ENCODE peak calls at places on chromosomes 16 and 17, in six cellular contexts. One of them, this sample, is unnamed.

GRCh38 chr16:55418586-55418985 is 60.4 kb upstream of the MMP2 start:
- DNase-seq in GM12891: no peak
- DNase-seq in H1: no peak
- DNase-seq in GM12878: no peak
- DNase-seq in K562: no peak
- DNase-seq in HepG2: no peak
- DNase-seq in this sample: no peak

GRCh38 chr16:55052335-55053070 is 121.8 kb downstream of the IRX5 start:
- DNase-seq in GM12891: no peak
- DNase-seq in H1: no peak
- DNase-seq in GM12878: no peak
- DNase-seq in K562: no peak
- DNase-seq in HepG2: no peak
- DNase-seq in this sample: no peak

GRCh38 chr16:10130482-10130996 is 51.7 kb downstream of the GRIN2A start:
- DNase-seq in GM12891: no peak
- DNase-seq in H1: no peak
- DNase-seq in GM12878: no peak
- DNase-seq in K562: no peak
- DNase-seq in HepG2: no peak
- DNase-seq in this sample: no peak

GRCh38 chr16:31699601-31700000 is 171.9 kb downstream of the AHSP start:
- DNase-seq in GM12891: no peak
- DNase-seq in H1: no peak
- DNase-seq in GM12878: no peak
- DNase-seq in K562: no peak
- DNase-seq in HepG2: no peak
- DNase-seq in this sample: no peak

GRCh38 chr17:80816241-80817103 is 175.2 kb upstream of the CHMP6 start:
- DNase-seq in GM12891: no peak
- DNase-seq in H1: no peak
- DNase-seq in GM12878: no peak
- DNase-seq in K562: no peak
- DNase-seq in HepG2: no peak
- DNase-seq in this sample: no peak

GRCh38 chr16:19831678-19832077 is 53.0 kb downstream of the GPRC5B start:
- DNase-seq in GM12891: no peak
- DNase-seq in H1: no peak
- DNase-seq in GM12878: no peak
- DNase-seq in K562: peak; percentile 31
- DNase-seq in HepG2: no peak
- DNase-seq in this sample: no peak

GRCh38 chr16:6335072-6335471 is 997.6 kb upstream of the RBFOX1 start:
- DNase-seq in GM12891: no peak
- DNase-seq in H1: peak; percentile 83
- DNase-seq in GM12878: no peak
- DNase-seq in K562: peak; percentile 49
- DNase-seq in HepG2: no peak
- DNase-seq in this sample: no peak

GRCh38 chr16:57802635-57803412 is 533 bp upstream of the KIFC3 start:
- DNase-seq in GM12891: no peak
- DNase-seq in H1: peak; percentile 62
- DNase-seq in GM12878: no peak
- DNase-seq in K562: peak; percentile 69
- DNase-seq in HepG2: peak; percentile 67
- DNase-seq in this sample: no peak

GRCh38 chr17:80749611-80750010 is 205.0 kb downstream of the RPTOR start:
- DNase-seq in GM12891: no peak
- DNase-seq in H1: no peak
- DNase-seq in GM12878: no peak
- DNase-seq in K562: no peak
- DNase-seq in HepG2: no peak
- DNase-seq in this sample: no peak

GRCh38 chr16:74667215-74667765 is 613 bp upstream of the RFWD3 start:
- DNase-seq in GM12891: no peak
- DNase-seq in H1: peak; percentile 68
- DNase-seq in GM12878: no peak
- DNase-seq in K562: peak; percentile 70
- DNase-seq in HepG2: peak; percentile 41
- DNase-seq in this sample: no peak

GRCh38 chr16:74661064-74661463 is 5.6 kb downstream of the RFWD3 start:
- DNase-seq in GM12891: no peak
- DNase-seq in H1: no peak
- DNase-seq in GM12878: no peak
- DNase-seq in K562: no peak
- DNase-seq in HepG2: no peak
- DNase-seq in this sample: no peak

GRCh38 chr16:74666010-74666421 is 661 bp downstream of the RFWD3 start:
- DNase-seq in GM12891: no peak
- DNase-seq in H1: no peak
- DNase-seq in GM12878: no peak
- DNase-seq in K562: no peak
- DNase-seq in HepG2: no peak
- DNase-seq in this sample: no peak

GRCh38 chr16:74666425-74667214 is at the start of gene RFWD3:
- DNase-seq in GM12891: peak; percentile 98
- DNase-seq in H1: peak; percentile 93
- DNase-seq in GM12878: peak; percentile 94
- DNase-seq in K562: peak; percentile 99
- DNase-seq in HepG2: peak; percentile 99
- DNase-seq in this sample: peak; percentile 97
- TF ChIP-seq POLR2A in GM12891: peak; percentile 95
- TF ChIP-seq POLR2A in H1: peak; percentile 92
- TF ChIP-seq POLR2A in GM12878: peak; percentile 99
- TF ChIP-seq POLR2A in K562: peak; percentile 97
- TF ChIP-seq POLR2A in HepG2: peak; percentile 98
- TF ChIP-seq POLR2A in this sample: peak; percentile 95

GRCh38 chr17:19237389-19238166 is 412 bp downstream of the EPN2 start:
- DNase-seq in GM12891: peak; percentile 68
- DNase-seq in H1: peak; percentile 84
- DNase-seq in GM12878: no peak
- DNase-seq in K562: no peak
- DNase-seq in HepG2: no peak
- DNase-seq in this sample: peak; percentile 59
- TF ChIP-seq POLR2AphosphoS5 in GM12891: no peak
- TF ChIP-seq POLR2AphosphoS5 in H1: no peak
- TF ChIP-seq POLR2AphosphoS5 in GM12878: no peak
- TF ChIP-seq POLR2AphosphoS5 in K562: no peak
- TF ChIP-seq POLR2AphosphoS5 in HepG2: no peak
- TF ChIP-seq POLR2AphosphoS5 in this sample: peak; percentile 44

DNA sequence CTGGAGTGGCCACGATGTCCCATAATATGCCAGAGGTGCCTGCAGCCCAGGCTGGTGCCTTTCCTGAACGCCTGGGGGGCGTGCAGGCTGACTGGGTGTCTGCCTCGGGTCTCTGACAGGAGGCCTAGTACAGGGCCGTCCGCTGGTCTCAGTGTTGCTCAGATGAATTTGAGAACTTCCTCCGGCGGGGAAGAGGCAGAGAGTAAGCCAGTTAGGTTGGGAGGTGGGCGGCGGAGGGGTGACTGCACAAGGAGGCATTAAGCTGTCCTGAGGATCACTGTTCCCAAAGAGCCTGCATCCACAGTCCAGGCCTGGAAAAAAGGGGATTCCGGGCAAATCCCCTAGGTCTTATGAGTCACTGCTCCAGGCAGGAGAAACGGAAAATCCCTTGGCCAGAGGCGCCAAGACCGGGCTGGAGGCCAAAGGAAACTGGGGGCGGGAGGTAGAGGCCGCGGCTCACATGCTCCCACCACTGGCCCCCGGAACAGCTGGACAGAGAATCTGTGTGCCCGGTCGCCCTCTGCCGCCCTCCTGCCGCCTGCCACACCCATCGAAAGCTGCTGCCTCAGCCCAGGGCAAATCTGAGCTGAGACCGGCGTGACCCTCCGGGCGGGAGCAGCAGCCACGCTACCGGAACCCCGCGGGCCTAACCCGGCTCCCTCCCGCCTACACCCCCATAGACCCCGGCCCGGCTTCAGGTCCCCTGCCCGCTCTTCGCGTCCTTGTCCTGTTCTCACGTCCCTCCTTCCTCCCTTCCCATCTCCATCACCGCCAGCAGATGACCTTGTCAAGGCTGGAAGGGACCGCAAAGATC is 1.2 kb downstream of the TRIM47 start:
- DNase-seq in GM12891: no peak
- DNase-seq in H1: peak; percentile 70
- DNase-seq in GM12878: no peak
- DNase-seq in K562: no peak
- DNase-seq in HepG2: peak; percentile 74
- DNase-seq in this sample: no peak
- TF ChIP-seq TAF1 in GM12891: no peak
- TF ChIP-seq TAF1 in H1: no peak
- TF ChIP-seq TAF1 in GM12878: no peak
- TF ChIP-seq TAF1 in K562: no peak
- TF ChIP-seq TAF1 in HepG2: peak; percentile 2
- TF ChIP-seq TAF1 in this sample: no peak

GRCh38 chr17:78313735-78314648 is 45.9 kb downstream of the SOCS3 start:
- DNase-seq in GM12891: peak; percentile 79
- DNase-seq in H1: peak; percentile 88
- DNase-seq in GM12878: peak; percentile 45
- DNase-seq in K562: peak; percentile 95
- DNase-seq in HepG2: peak; percentile 57
- DNase-seq in this sample: peak; percentile 78
- TF ChIP-seq POLR2A in GM12891: no peak
- TF ChIP-seq POLR2A in H1: no peak
- TF ChIP-seq POLR2A in GM12878: no peak
- TF ChIP-seq POLR2A in K562: no peak
- TF ChIP-seq POLR2A in HepG2: no peak
- TF ChIP-seq POLR2A in this sample: no peak

DNA sequence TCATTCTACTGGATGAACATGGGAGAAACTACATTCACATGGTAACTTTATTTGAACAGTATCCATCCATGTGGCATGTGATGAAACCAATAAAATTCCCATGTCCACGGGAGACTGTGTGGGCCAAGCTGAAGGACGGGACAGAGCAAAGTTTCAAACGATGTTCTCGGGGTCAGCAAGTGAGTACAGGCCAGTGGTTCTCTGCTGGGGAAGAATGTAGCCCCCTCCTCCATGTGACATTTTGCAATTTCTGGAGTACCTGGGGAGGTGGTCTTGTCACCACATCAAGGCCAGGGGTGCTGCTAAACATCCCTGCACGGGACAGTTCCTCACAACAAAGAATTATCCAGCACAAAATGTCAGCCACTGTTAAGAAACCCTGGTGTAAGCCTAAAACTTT is 7.4 kb upstream of the TANGO6 start:
- DNase-seq in GM12891: no peak
- DNase-seq in H1: no peak
- DNase-seq in GM12878: no peak
- DNase-seq in K562: no peak
- DNase-seq in HepG2: no peak
- DNase-seq in this sample: no peak
- TF ChIP-seq POLR2AphosphoS5 in GM12891: no peak
- TF ChIP-seq POLR2AphosphoS5 in H1: peak; percentile 52
- TF ChIP-seq POLR2AphosphoS5 in GM12878: no peak
- TF ChIP-seq POLR2AphosphoS5 in K562: no peak
- TF ChIP-seq POLR2AphosphoS5 in HepG2: no peak
- TF ChIP-seq POLR2AphosphoS5 in this sample: no peak

GRCh38 chr16:66958857-66959644 is 2.0 kb upstream of the CES3 start:
- DNase-seq in GM12891: no peak
- DNase-seq in H1: no peak
- DNase-seq in GM12878: no peak
- DNase-seq in K562: no peak
- DNase-seq in HepG2: no peak
- DNase-seq in this sample: no peak
- TF ChIP-seq TAF1 in GM12891: no peak
- TF ChIP-seq TAF1 in H1: no peak
- TF ChIP-seq TAF1 in GM12878: no peak
- TF ChIP-seq TAF1 in K562: no peak
- TF ChIP-seq TAF1 in HepG2: no peak
- TF ChIP-seq TAF1 in this sample: no peak

GRCh38 chr16:87809150-87809902 is 43.5 kb upstream of the KLHDC4 start:
- DNase-seq in GM12891: no peak
- DNase-seq in H1: no peak
- DNase-seq in GM12878: peak; percentile 85
- DNase-seq in K562: no peak
- DNase-seq in HepG2: peak; percentile 82
- DNase-seq in this sample: no peak

GRCh38 chr16:87803385-87803784 is 37.6 kb upstream of the KLHDC4 start:
- DNase-seq in GM12891: no peak
- DNase-seq in H1: no peak
- DNase-seq in GM12878: no peak
- DNase-seq in K562: no peak
- DNase-seq in HepG2: no peak
- DNase-seq in this sample: no peak

GRCh38 chr16:87808108-87808507 is 42.3 kb upstream of the KLHDC4 start:
- DNase-seq in GM12891: no peak
- DNase-seq in H1: no peak
- DNase-seq in GM12878: no peak
- DNase-seq in K562: no peak
- DNase-seq in HepG2: no peak
- DNase-seq in this sample: no peak

GRCh38 chr16:87806246-87806607 is 40.4 kb upstream of the KLHDC4 start:
- DNase-seq in GM12891: no peak
- DNase-seq in H1: no peak
- DNase-seq in GM12878: no peak
- DNase-seq in K562: peak; percentile 34
- DNase-seq in HepG2: no peak
- DNase-seq in this sample: no peak

GRCh38 chr16:87806608-87807546 is 41.1 kb upstream of the KLHDC4 start:
- DNase-seq in GM12891: no peak
- DNase-seq in H1: peak; percentile 61
- DNase-seq in GM12878: no peak
- DNase-seq in K562: peak; percentile 56
- DNase-seq in HepG2: peak; percentile 61
- DNase-seq in this sample: no peak
- TF ChIP-seq POLR2A in GM12891: no peak
- TF ChIP-seq POLR2A in H1: no peak
- TF ChIP-seq POLR2A in GM12878: peak; percentile 22
- TF ChIP-seq POLR2A in K562: no peak
- TF ChIP-seq POLR2A in HepG2: peak; percentile 68
- TF ChIP-seq POLR2A in this sample: no peak

GRCh38 chr17:69144621-69145255 is 3.0 kb upstream of the ABCA6 start:
- DNase-seq in GM12891: no peak
- DNase-seq in H1: no peak
- DNase-seq in GM12878: no peak
- DNase-seq in K562: no peak
- DNase-seq in HepG2: no peak
- DNase-seq in this sample: no peak

GRCh38 chr17:69141802-69142472 is at the start of gene ABCA6:
- DNase-seq in GM12891: no peak
- DNase-seq in H1: no peak
- DNase-seq in GM12878: no peak
- DNase-seq in K562: peak; percentile 23
- DNase-seq in HepG2: no peak
- DNase-seq in this sample: no peak

GRCh38 chr17:69143683-69144231 is 2.1 kb upstream of the ABCA6 start:
- DNase-seq in GM12891: no peak
- DNase-seq in H1: no peak
- DNase-seq in GM12878: no peak
- DNase-seq in K562: no peak
- DNase-seq in HepG2: no peak
- DNase-seq in this sample: no peak

GRCh38 chr17:69147460-69147859 is 5.8 kb upstream of the ABCA6 start:
- DNase-seq in GM12891: no peak
- DNase-seq in H1: no peak
- DNase-seq in GM12878: no peak
- DNase-seq in K562: no peak
- DNase-seq in HepG2: no peak
- DNase-seq in this sample: no peak

GRCh38 chr17:69142473-69142802 is 743 bp upstream of the ABCA6 start:
- DNase-seq in GM12891: no peak
- DNase-seq in H1: no peak
- DNase-seq in GM12878: no peak
- DNase-seq in K562: no peak
- DNase-seq in HepG2: peak; percentile 27
- DNase-seq in this sample: no peak
- TF ChIP-seq POLR2AphosphoS5 in GM12891: no peak
- TF ChIP-seq POLR2AphosphoS5 in H1: no peak
- TF ChIP-seq POLR2AphosphoS5 in GM12878: no peak
- TF ChIP-seq POLR2AphosphoS5 in K562: no peak
- TF ChIP-seq POLR2AphosphoS5 in HepG2: no peak
- TF ChIP-seq POLR2AphosphoS5 in this sample: no peak

GRCh38 chr17:44636562-44636961 is 19.7 kb upstream of the MEIOC start:
- DNase-seq in GM12891: no peak
- DNase-seq in H1: no peak
- DNase-seq in GM12878: no peak
- DNase-seq in K562: no peak
- DNase-seq in HepG2: peak; percentile 16
- DNase-seq in this sample: no peak
- TF ChIP-seq TAF1 in GM12891: no peak
- TF ChIP-seq TAF1 in H1: no peak
- TF ChIP-seq TAF1 in GM12878: no peak
- TF ChIP-seq TAF1 in K562: no peak
- TF ChIP-seq TAF1 in HepG2: no peak
- TF ChIP-seq TAF1 in this sample: no peak

This sample was measured in GM12892.